ENCODE peak calls at places on chromosomes 3 and 15, in four cellular contexts. Q, X, N and K are unnamed samples.

GRCh38 chr3:155778441-155778840 is 27.6 kb downstream of the C3orf33 start:
- DNase-seq in Q (no peak), X (no peak), N (no peak), K (no peak)

GRCh38 chr3:158167737-158168469 is 58.0 kb downstream of the RSRC1 start:
- DNase-seq in Q (no peak), X (peak), N (peak), K (peak)

GRCh38 chr3:16203031-16203430 is 28.6 kb downstream of the GALNT15 start:
- DNase-seq in Q (no peak), X (no peak), N (no peak), K (no peak)

GRCh38 chr3:46284981-46285683 is 42.9 kb downstream of the CCR3 start:
- DNase-seq in Q (no peak), X (no peak), N (no peak), K (no peak)

GRCh38 chr3:187741403-187742350 is 3.6 kb downstream of the BCL6 start:
- DNase-seq in Q (no peak), X (peak), N (peak), K (no peak)

GRCh38 chr3:112132554-112132953 is 494 bp downstream of the GCSAM start:
- DNase-seq in Q (no peak), X (no peak), N (no peak), K (no peak)

GRCh38 chr15:30885814-30886213 is 17.9 kb upstream of the FAN1 start:
- DNase-seq in Q (no peak), X (peak), N (peak), K (peak)

GRCh38 chr3:178436773-178437172 is 99.5 kb upstream of the KCNMB2 start:
- DNase-seq in Q (no peak), X (no peak), N (peak), K (no peak)

GRCh38 chr15:26667222-26667988 is 105.5 kb downstream of the GABRB3 start:
- DNase-seq in Q (no peak), X (no peak), N (no peak), K (no peak)

GRCh38 chr3:122773856-122774535 is 19.6 kb downstream of the HSPBAP1 start:
- DNase-seq in Q (peak), X (no peak), N (no peak), K (no peak)

DNA sequence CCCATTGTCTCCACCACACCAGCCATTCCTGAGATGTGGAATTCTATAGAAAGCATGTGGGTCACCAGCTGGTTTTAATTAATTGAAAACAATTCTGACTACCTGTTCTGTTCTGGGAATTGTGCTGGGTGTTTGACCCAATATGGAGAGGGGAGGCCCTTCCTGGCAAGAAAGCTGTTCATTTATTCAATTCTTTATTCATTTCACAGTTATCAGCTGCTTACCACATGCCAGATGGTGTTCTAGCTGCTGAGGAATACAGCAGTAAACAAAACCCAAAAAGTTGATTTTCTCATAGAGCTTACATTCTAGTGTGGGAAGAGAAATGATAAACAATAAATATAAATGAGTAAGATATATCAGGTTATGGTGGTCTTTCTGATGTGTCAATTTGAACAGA is 296.1 kb upstream of the RASGRP1 start:
- DNase-seq in Q (no peak), X (no peak), N (no peak), K (no peak)
- TF ChIP-seq FOXK2 in Q (no peak), X (no peak), N (no peak), K (no peak)

GRCh38 chr15:41285285-41285684 is 47.1 kb downstream of the OIP5 start:
- DNase-seq in Q (no peak), X (no peak), N (no peak), K (no peak)
- TF ChIP-seq BHLHE40 in Q (no peak), X (no peak), N (no peak), K (no peak)

GRCh38 chr3:9862391-9863235 is 17.4 kb downstream of the CIDEC start:
- DNase-seq in Q (no peak), X (peak), N (peak), K (no peak)
- TF ChIP-seq FOXK2 in Q (no peak), X (no peak), N (no peak), K (no peak)

DNA sequence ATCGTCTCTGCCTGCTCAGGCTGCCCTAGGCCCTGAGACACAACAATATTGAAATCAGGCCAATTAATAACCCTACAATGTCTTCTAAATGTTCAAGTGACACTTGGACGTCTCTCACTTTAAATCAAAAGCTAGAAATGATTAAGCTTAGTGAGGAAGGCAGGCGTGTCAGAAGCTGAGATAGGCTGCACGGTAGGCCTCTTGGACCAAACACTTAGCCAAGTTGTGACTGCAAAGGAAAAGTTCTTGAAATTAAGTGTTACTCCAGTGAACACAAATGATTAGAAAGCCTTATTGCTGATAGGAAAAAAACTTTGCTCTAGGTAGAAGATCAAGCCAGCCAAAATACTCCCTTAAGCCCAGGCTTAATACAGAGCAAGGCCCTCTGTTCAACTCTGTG is 2.2 kb downstream of the HPS3 start:
- DNase-seq in Q (no peak), X (no peak), N (no peak), K (no peak)
- TF ChIP-seq BHLHE40 in Q (no peak), X (no peak), N (no peak), K (no peak)